ENCODE peak calls at places on chromosome 17, in eight cellular contexts. One of them, this sample, is unnamed.

GRCh38 chr17:42275527-42276358 is 448 bp downstream of the STAT5B start:
- DNase-seq in lower leg skin: no peak
- DNase-seq in heart right ventricle: no peak
- DNase-seq in CD4-positive, alpha-beta T cell: no peak
- DNase-seq in GM13976: peak; percentile 50
- DNase-seq in Peyer's patch: peak; percentile 41
- DNase-seq in gastrocnemius medialis: no peak
- DNase-seq in fibroblast of lung: peak; percentile 55
- DNase-seq in this sample: no peak

GRCh38 chr17:57522436-57523005 is 222.6 kb downstream of the CCDC182 start:
- DNase-seq in lower leg skin: no peak
- DNase-seq in heart right ventricle: no peak
- DNase-seq in CD4-positive, alpha-beta T cell: no peak
- DNase-seq in GM13976: no peak
- DNase-seq in Peyer's patch: no peak
- DNase-seq in gastrocnemius medialis: no peak
- DNase-seq in fibroblast of lung: no peak
- DNase-seq in this sample: no peak

GRCh38 chr17:82808921-82809905 is 30.6 kb downstream of the ZNF750 start:
- DNase-seq in lower leg skin: no peak
- DNase-seq in heart right ventricle: no peak
- DNase-seq in CD4-positive, alpha-beta T cell: no peak
- DNase-seq in GM13976: no peak
- DNase-seq in Peyer's patch: no peak
- DNase-seq in gastrocnemius medialis: no peak
- DNase-seq in fibroblast of lung: no peak
- DNase-seq in this sample: peak; percentile 4

GRCh38 chr17:19800571-19800970 is 52.5 kb upstream of the ALDH3A1 start:
- DNase-seq in lower leg skin: no peak
- DNase-seq in heart right ventricle: no peak
- DNase-seq in CD4-positive, alpha-beta T cell: no peak
- DNase-seq in GM13976: no peak
- DNase-seq in Peyer's patch: no peak
- DNase-seq in gastrocnemius medialis: no peak
- DNase-seq in fibroblast of lung: no peak
- DNase-seq in this sample: no peak

GRCh38 chr17:56142325-56142724 is 10.9 kb upstream of the ANKFN1 start:
- DNase-seq in lower leg skin: no peak
- DNase-seq in heart right ventricle: no peak
- DNase-seq in CD4-positive, alpha-beta T cell: no peak
- DNase-seq in GM13976: no peak
- DNase-seq in Peyer's patch: no peak
- DNase-seq in gastrocnemius medialis: no peak
- DNase-seq in fibroblast of lung: peak; percentile 61
- DNase-seq in this sample: peak; percentile 99

GRCh38 chr17:1087381-1088241 is 90.7 kb downstream of the TIMM22 start:
- DNase-seq in lower leg skin: no peak
- DNase-seq in heart right ventricle: peak; percentile 72
- DNase-seq in CD4-positive, alpha-beta T cell: no peak
- DNase-seq in GM13976: no peak
- DNase-seq in Peyer's patch: no peak
- DNase-seq in gastrocnemius medialis: peak; percentile 49
- DNase-seq in fibroblast of lung: no peak
- DNase-seq in this sample: no peak

GRCh38 chr17:66177048-66177447 is 14.9 kb downstream of the CEP112 start:
- DNase-seq in lower leg skin: no peak
- DNase-seq in heart right ventricle: no peak
- DNase-seq in CD4-positive, alpha-beta T cell: no peak
- DNase-seq in GM13976: no peak
- DNase-seq in Peyer's patch: no peak
- DNase-seq in gastrocnemius medialis: no peak
- DNase-seq in fibroblast of lung: no peak
- DNase-seq in this sample: no peak

GRCh38 chr17:7834554-7834890 is 505 bp downstream of the KDM6B start:
- DNase-seq in lower leg skin: no peak
- DNase-seq in heart right ventricle: peak; percentile 71
- DNase-seq in CD4-positive, alpha-beta T cell: peak; percentile 49
- DNase-seq in GM13976: no peak
- DNase-seq in Peyer's patch: peak; percentile 59
- DNase-seq in gastrocnemius medialis: peak; percentile 76
- DNase-seq in fibroblast of lung: peak; percentile 51
- DNase-seq in this sample: no peak

GRCh38 chr17:77437747-77438146 is 297.0 kb downstream of the SEC14L1 start:
- DNase-seq in lower leg skin: no peak
- DNase-seq in heart right ventricle: no peak
- DNase-seq in CD4-positive, alpha-beta T cell: no peak
- DNase-seq in GM13976: no peak
- DNase-seq in Peyer's patch: no peak
- DNase-seq in gastrocnemius medialis: no peak
- DNase-seq in fibroblast of lung: no peak
- DNase-seq in this sample: no peak

GRCh38 chr17:83068641-83069570 is 10.5 kb upstream of the METRNL start:
- DNase-seq in lower leg skin: no peak
- DNase-seq in heart right ventricle: no peak
- DNase-seq in CD4-positive, alpha-beta T cell: no peak
- DNase-seq in GM13976: no peak
- DNase-seq in Peyer's patch: no peak
- DNase-seq in gastrocnemius medialis: no peak
- DNase-seq in fibroblast of lung: no peak
- DNase-seq in this sample: no peak

GRCh38 chr17:61390479-61390791 is 9.2 kb upstream of the TBX2 start:
- DNase-seq in lower leg skin: no peak
- DNase-seq in heart right ventricle: no peak
- DNase-seq in CD4-positive, alpha-beta T cell: no peak
- DNase-seq in GM13976: no peak
- DNase-seq in Peyer's patch: no peak
- DNase-seq in gastrocnemius medialis: no peak
- DNase-seq in fibroblast of lung: no peak
- DNase-seq in this sample: no peak

GRCh38 chr17:42311240-42312034 is 23.1 kb downstream of the STAT5A start:
- DNase-seq in lower leg skin: peak; percentile 91
- DNase-seq in heart right ventricle: peak; percentile 84
- DNase-seq in CD4-positive, alpha-beta T cell: no peak
- DNase-seq in GM13976: no peak
- DNase-seq in Peyer's patch: peak; percentile 60
- DNase-seq in gastrocnemius medialis: peak; percentile 95
- DNase-seq in fibroblast of lung: peak; percentile 97
- DNase-seq in this sample: peak; percentile 95

GRCh38 chr17:73705594-73705993 is 61.3 kb upstream of the SDK2 start:
- DNase-seq in lower leg skin: no peak
- DNase-seq in heart right ventricle: no peak
- DNase-seq in CD4-positive, alpha-beta T cell: no peak
- DNase-seq in GM13976: no peak
- DNase-seq in Peyer's patch: no peak
- DNase-seq in gastrocnemius medialis: no peak
- DNase-seq in fibroblast of lung: peak; percentile 52
- DNase-seq in this sample: peak; percentile 90

GRCh38 chr17:58455491-58455890 is 32.7 kb downstream of the HSF5 start:
- DNase-seq in lower leg skin: no peak
- DNase-seq in heart right ventricle: no peak
- DNase-seq in CD4-positive, alpha-beta T cell: no peak
- DNase-seq in GM13976: no peak
- DNase-seq in Peyer's patch: no peak
- DNase-seq in gastrocnemius medialis: no peak
- DNase-seq in fibroblast of lung: no peak
- DNase-seq in this sample: no peak

GRCh38 chr17:78395186-78395585 is 16.7 kb downstream of the PGS1 start:
- DNase-seq in lower leg skin: no peak
- DNase-seq in heart right ventricle: no peak
- DNase-seq in CD4-positive, alpha-beta T cell: no peak
- DNase-seq in GM13976: no peak
- DNase-seq in Peyer's patch: no peak
- DNase-seq in gastrocnemius medialis: no peak
- DNase-seq in fibroblast of lung: no peak
- DNase-seq in this sample: no peak

GRCh38 chr17:76384222-76384986 is at the start of gene SPHK1:
- DNase-seq in lower leg skin: peak; percentile 41
- DNase-seq in heart right ventricle: peak; percentile 63
- DNase-seq in CD4-positive, alpha-beta T cell: peak; percentile 27
- DNase-seq in GM13976: peak; percentile 93
- DNase-seq in Peyer's patch: peak; percentile 40
- DNase-seq in gastrocnemius medialis: peak; percentile 23
- DNase-seq in fibroblast of lung: peak; percentile 73
- DNase-seq in this sample: peak; percentile 81

GRCh38 chr17:19010729-19011505 is 6.4 kb upstream of the FAM83G start:
- DNase-seq in lower leg skin: no peak
- DNase-seq in heart right ventricle: no peak
- DNase-seq in CD4-positive, alpha-beta T cell: no peak
- DNase-seq in GM13976: no peak
- DNase-seq in Peyer's patch: no peak
- DNase-seq in gastrocnemius medialis: no peak
- DNase-seq in fibroblast of lung: no peak
- DNase-seq in this sample: peak; percentile 14

GRCh38 chr17:78896091-78896833 is 6.7 kb downstream of the CEP295NL start:
- DNase-seq in lower leg skin: no peak
- DNase-seq in heart right ventricle: no peak
- DNase-seq in CD4-positive, alpha-beta T cell: no peak
- DNase-seq in GM13976: no peak
- DNase-seq in Peyer's patch: no peak
- DNase-seq in gastrocnemius medialis: no peak
- DNase-seq in fibroblast of lung: no peak
- DNase-seq in this sample: no peak

GRCh38 chr17:41687828-41688640 is 651 bp upstream of the EIF1 start:
- DNase-seq in lower leg skin: peak; percentile 66
- DNase-seq in heart right ventricle: peak; percentile 65
- DNase-seq in CD4-positive, alpha-beta T cell: peak; percentile 49
- DNase-seq in GM13976: no peak
- DNase-seq in Peyer's patch: peak; percentile 82
- DNase-seq in gastrocnemius medialis: peak; percentile 57
- DNase-seq in fibroblast of lung: no peak
- DNase-seq in this sample: no peak

GRCh38 chr17:79044462-79044861 is 20.5 kb downstream of the C1QTNF1 start:
- DNase-seq in lower leg skin: no peak
- DNase-seq in heart right ventricle: no peak
- DNase-seq in CD4-positive, alpha-beta T cell: no peak
- DNase-seq in GM13976: no peak
- DNase-seq in Peyer's patch: no peak
- DNase-seq in gastrocnemius medialis: no peak
- DNase-seq in fibroblast of lung: no peak
- DNase-seq in this sample: no peak

GRCh38 chr17:21389352-21389751 is 13.2 kb downstream of the KCNJ12 start:
- DNase-seq in lower leg skin: no peak
- DNase-seq in heart right ventricle: no peak
- DNase-seq in CD4-positive, alpha-beta T cell: no peak
- DNase-seq in GM13976: no peak
- DNase-seq in Peyer's patch: no peak
- DNase-seq in gastrocnemius medialis: no peak
- DNase-seq in fibroblast of lung: no peak
- DNase-seq in this sample: no peak

GRCh38 chr17:53449324-53449723 is 373.4 kb upstream of the KIF2B start:
- DNase-seq in lower leg skin: no peak
- DNase-seq in heart right ventricle: no peak
- DNase-seq in CD4-positive, alpha-beta T cell: no peak
- DNase-seq in GM13976: no peak
- DNase-seq in Peyer's patch: no peak
- DNase-seq in gastrocnemius medialis: no peak
- DNase-seq in fibroblast of lung: no peak
- DNase-seq in this sample: no peak

GRCh38 chr17:28018439-28019070 is 23.9 kb upstream of the NLK start:
- DNase-seq in lower leg skin: no peak
- DNase-seq in heart right ventricle: peak; percentile 49
- DNase-seq in CD4-positive, alpha-beta T cell: no peak
- DNase-seq in GM13976: no peak
- DNase-seq in Peyer's patch: no peak
- DNase-seq in gastrocnemius medialis: no peak
- DNase-seq in fibroblast of lung: no peak
- DNase-seq in this sample: peak; percentile 60

DNA sequence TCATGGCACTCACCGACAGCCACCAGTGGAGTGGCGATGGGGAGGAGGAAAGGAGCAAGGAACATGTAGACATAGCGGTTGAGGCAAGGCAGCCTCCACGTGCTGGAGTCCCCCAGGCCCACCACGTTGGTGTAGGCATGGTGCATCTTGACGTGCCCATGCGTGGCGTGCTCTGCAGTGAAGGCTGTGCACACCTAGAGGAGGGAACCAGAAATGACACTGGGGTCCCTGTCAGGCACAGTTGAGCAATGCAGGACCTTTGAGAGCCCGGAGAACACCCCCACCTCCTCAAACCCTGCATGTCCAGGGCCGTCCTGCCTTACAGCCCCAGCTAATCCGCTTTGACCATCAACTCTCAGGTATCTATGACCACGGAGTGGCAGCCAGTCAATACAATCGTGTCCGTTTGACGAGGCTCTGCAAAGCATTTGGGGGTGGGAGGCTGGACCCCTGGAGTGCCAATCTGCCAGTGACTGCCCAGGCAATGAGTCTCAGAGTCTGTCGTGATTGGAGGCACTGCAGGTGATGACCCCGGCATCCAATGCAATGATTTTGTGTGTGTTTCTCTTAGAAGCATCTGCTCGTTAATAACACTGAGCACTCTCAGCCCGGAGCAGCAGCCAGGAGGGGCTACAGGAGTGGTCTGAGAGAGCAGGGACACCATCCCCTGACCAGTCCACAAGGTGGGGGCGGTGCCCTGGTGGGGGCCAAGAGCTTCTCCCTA is 9.9 kb upstream of the FDXR start:
- DNase-seq in lower leg skin: no peak
- DNase-seq in heart right ventricle: no peak
- DNase-seq in CD4-positive, alpha-beta T cell: no peak
- DNase-seq in GM13976: no peak
- DNase-seq in Peyer's patch: no peak
- DNase-seq in gastrocnemius medialis: no peak
- DNase-seq in fibroblast of lung: no peak
- DNase-seq in this sample: no peak
- TF ChIP-seq CTCF in lower leg skin: no peak
- TF ChIP-seq CTCF in heart right ventricle: no peak
- TF ChIP-seq CTCF in CD4-positive, alpha-beta T cell: no peak
- TF ChIP-seq CTCF in GM13976: no peak
- TF ChIP-seq CTCF in Peyer's patch: no peak
- TF ChIP-seq CTCF in gastrocnemius medialis: no peak
- TF ChIP-seq CTCF in fibroblast of lung: no peak
- TF ChIP-seq CTCF in this sample: no peak

GRCh38 chr17:40355123-40355803 is 9.3 kb downstream of the GJD3 start:
- DNase-seq in lower leg skin: no peak
- DNase-seq in heart right ventricle: peak; percentile 75
- DNase-seq in CD4-positive, alpha-beta T cell: peak; percentile 68
- DNase-seq in GM13976: peak; percentile 90
- DNase-seq in Peyer's patch: peak; percentile 78
- DNase-seq in gastrocnemius medialis: peak; percentile 74
- DNase-seq in fibroblast of lung: peak; percentile 56
- DNase-seq in this sample: peak; percentile 61
- TF ChIP-seq CTCF in lower leg skin: no peak
- TF ChIP-seq CTCF in heart right ventricle: peak; percentile 95
- TF ChIP-seq CTCF in CD4-positive, alpha-beta T cell: peak; percentile 95
- TF ChIP-seq CTCF in GM13976: peak; percentile 97
- TF ChIP-seq CTCF in Peyer's patch: peak; percentile 96
- TF ChIP-seq CTCF in gastrocnemius medialis: peak; percentile 99
- TF ChIP-seq CTCF in fibroblast of lung: peak; percentile 83
- TF ChIP-seq CTCF in this sample: peak; percentile 75

GRCh38 chr17:47733047-47733413 is at the start of gene TBX21:
- DNase-seq in lower leg skin: peak; percentile 26
- DNase-seq in heart right ventricle: peak; percentile 64
- DNase-seq in CD4-positive, alpha-beta T cell: peak; percentile 82
- DNase-seq in GM13976: peak; percentile 92
- DNase-seq in Peyer's patch: peak; percentile 95
- DNase-seq in gastrocnemius medialis: peak; percentile 38
- DNase-seq in fibroblast of lung: no peak
- DNase-seq in this sample: peak; percentile 58
- TF ChIP-seq CTCF in lower leg skin: no peak
- TF ChIP-seq CTCF in heart right ventricle: peak; percentile 10
- TF ChIP-seq CTCF in CD4-positive, alpha-beta T cell: peak; percentile 64
- TF ChIP-seq CTCF in GM13976: peak; percentile 33
- TF ChIP-seq CTCF in Peyer's patch: peak; percentile 53
- TF ChIP-seq CTCF in gastrocnemius medialis: no peak
- TF ChIP-seq CTCF in fibroblast of lung: peak; percentile 3
- TF ChIP-seq CTCF in this sample: peak; percentile 9

GRCh38 chr17:47941246-47941997 is at the start of gene PNPO:
- DNase-seq in lower leg skin: peak; percentile 97
- DNase-seq in heart right ventricle: peak; percentile 96
- DNase-seq in CD4-positive, alpha-beta T cell: peak; percentile 83
- DNase-seq in GM13976: peak; percentile 97
- DNase-seq in Peyer's patch: peak; percentile 96
- DNase-seq in gastrocnemius medialis: peak; percentile 97
- DNase-seq in fibroblast of lung: peak; percentile 97
- DNase-seq in this sample: peak; percentile 98
- TF ChIP-seq CTCF in lower leg skin: no peak
- TF ChIP-seq CTCF in heart right ventricle: no peak
- TF ChIP-seq CTCF in CD4-positive, alpha-beta T cell: no peak
- TF ChIP-seq CTCF in GM13976: no peak
- TF ChIP-seq CTCF in Peyer's patch: no peak
- TF ChIP-seq CTCF in gastrocnemius medialis: no peak
- TF ChIP-seq CTCF in fibroblast of lung: no peak
- TF ChIP-seq CTCF in this sample: no peak